ENCODE peak calls at places on chromosomes 12 and 14, in nine cellular contexts. X is psoas muscle, G is IMR-90, V is cardiac muscle cell, R is GM20000, Y is esophagus muscularis mucosa, O is nephron progenitor cell, N is GM12864, Q is GM23338. B is an unnamed sample.

GRCh38 chr14:54882521-54882920 is 20.1 kb downstream of the GCH1 start:
- DNase-seq in Y (no peak), V (peak; percentile 54), O (no peak), N (no peak), Q (no peak), G (no peak), R (no peak), X (no peak), B (no peak)

GRCh38 chr14:35140718-35141581 is 18.6 kb downstream of the PRORP start:
- DNase-seq in N (no peak), Q (peak; percentile 31), V (peak; percentile 46), O (no peak), Y (no peak), X (no peak), R (no peak), G (peak; percentile 52), B (no peak)

GRCh38 chr12:121441555-121441954 is 41.6 kb downstream of the RNF34 start:
- DNase-seq in Y (no peak), Q (peak; percentile 62), O (no peak), X (no peak), N (no peak), R (no peak), V (no peak), G (no peak), B (no peak)

GRCh38 chr12:271165-271564 is 8.5 kb upstream of the SLC6A13 start:
- DNase-seq in G (no peak), Q (no peak), R (no peak), N (no peak), X (no peak), Y (no peak), V (no peak), O (no peak), B (no peak)

GRCh38 chr12:110537605-110538409 is 35.7 kb downstream of the RAD9B start:
- DNase-seq in Q (no peak), X (peak; percentile 93), V (no peak), G (no peak), O (no peak), N (no peak), R (no peak), Y (peak; percentile 70), B (no peak)

GRCh38 chr12:3527181-3527580 is 36.2 kb downstream of the PRMT8 start:
- DNase-seq in G (peak; percentile 60), X (no peak), O (no peak), Y (no peak), N (no peak), V (peak; percentile 77), Q (no peak), R (no peak), B (no peak)

GRCh38 chr12:94186461-94187237 is 38.3 kb downstream of the PLXNC1 start:
- DNase-seq in O (peak; percentile 93), V (peak; percentile 78), X (peak; percentile 74), R (no peak), Y (no peak), N (no peak), G (peak; percentile 61), Q (peak; percentile 96), B (no peak)

GRCh38 chr12:6684609-6685008 is 4.6 kb downstream of the ZNF384 start:
- DNase-seq in Y (no peak), Q (peak; percentile 89), O (peak; percentile 26), V (peak; percentile 50), R (peak; percentile 48), X (no peak), N (no peak), G (peak; percentile 16), B (no peak)

GRCh38 chr14:81222694-81223093 is 1.9 kb upstream of the GTF2A1 start:
- DNase-seq in Q (no peak), X (no peak), G (no peak), O (no peak), R (no peak), V (no peak), N (no peak), Y (no peak), B (no peak)

GRCh38 chr12:58364389-58365086 is 423.2 kb downstream of the ATP23 start:
- DNase-seq in O (no peak), X (no peak), N (no peak), V (peak; percentile 93), Y (no peak), R (no peak), G (peak; percentile 99), Q (no peak), B (no peak)

GRCh38 chr12:27246774-27247173 is 2.7 kb downstream of the STK38L start:
- DNase-seq in Y (no peak), X (no peak), V (no peak), Q (no peak), O (no peak), G (no peak), R (no peak), N (no peak), B (no peak)

GRCh38 chr12:106094304-106094703 is 44.5 kb downstream of the NUAK1 start:
- DNase-seq in X (no peak), N (no peak), R (no peak), Q (no peak), V (no peak), O (no peak), G (no peak), Y (no peak), B (no peak)

GRCh38 chr12:111268738-111269572 is 99.9 kb downstream of the PHETA1 start:
- DNase-seq in Q (peak; percentile 71), R (peak; percentile 34), V (no peak), N (no peak), G (no peak), O (peak; percentile 30), X (no peak), Y (no peak), B (no peak)

GRCh38 chr12:26116829-26117228 is 8.0 kb downstream of the BHLHE41 start:
- DNase-seq in X (no peak), V (no peak), Q (peak; percentile 22), O (no peak), Y (no peak), G (no peak), R (no peak), N (no peak), B (no peak)

GRCh38 chr14:44586910-44587309 is 79.8 kb upstream of the FSCB start:
- DNase-seq in V (no peak), N (no peak), R (no peak), Q (no peak), X (no peak), Y (no peak), G (no peak), O (no peak), B (no peak)

GRCh38 chr12:71972441-71973074 is 33.9 kb downstream of the TPH2 start:
- DNase-seq in G (no peak), X (no peak), V (no peak), Q (peak; percentile 49), R (no peak), Y (no peak), O (no peak), N (no peak), B (no peak)

GRCh38 chr12:107337354-107338095 is 244.2 kb upstream of the CRY1 start:
- DNase-seq in X (no peak), G (peak; percentile 79), N (no peak), R (no peak), Y (no peak), O (no peak), V (no peak), Q (no peak), B (no peak)

GRCh38 chr14:72000907-72001306 is 68.7 kb downstream of the RGS6 start:
- DNase-seq in Q (no peak), N (no peak), G (no peak), V (no peak), R (no peak), O (no peak), Y (no peak), X (peak; percentile 68), B (no peak)

GRCh38 chr12:91144053-91144452 is 32.8 kb upstream of the LUM start:
- DNase-seq in O (no peak), G (peak; percentile 60), N (no peak), Y (no peak), X (no peak), V (peak; percentile 17), R (no peak), Q (no peak), B (no peak)

GRCh38 chr12:68405292-68405900 is 73.2 kb upstream of the MDM1 start:
- DNase-seq in N (no peak), X (no peak), Q (no peak), O (no peak), V (peak; percentile 68), G (no peak), Y (no peak), R (no peak), B (no peak)

GRCh38 chr14:83707056-83707455 is 1822.9 kb upstream of the FLRT2 start:
- DNase-seq in G (peak; percentile 45), X (no peak), R (no peak), Q (no peak), O (no peak), N (no peak), Y (no peak), V (no peak), B (no peak)

GRCh38 chr12:53380104-53380796 is at the start of gene SP1:
- DNase-seq in R (peak; percentile 91), N (peak; percentile 73), Y (peak; percentile 98), G (peak; percentile 93), O (peak; percentile 97), V (peak; percentile 98), Q (peak; percentile 93), X (peak; percentile 95), B (peak; percentile 97)

GRCh38 chr14:61106627-61107147 is 125.6 kb downstream of the SLC38A6 start:
- DNase-seq in Q (peak; percentile 44), Y (peak; percentile 72), V (no peak), O (no peak), N (no peak), X (no peak), R (no peak), G (no peak), B (no peak)
- TF ChIP-seq CTCF in Q (peak; percentile 59), Y (no peak), V (peak; percentile 40), O (no peak), N (peak; percentile 59), X (peak; percentile 17), R (no peak), G (peak; percentile 14), B (no peak)

GRCh38 chr14:53401646-53402045 is 248.5 kb upstream of the DDHD1 start:
- DNase-seq in V (no peak), Y (no peak), Q (no peak), G (no peak), X (no peak), R (no peak), N (no peak), O (no peak), B (no peak)

GRCh38 chr14:53399057-53399456 is 245.9 kb upstream of the DDHD1 start:
- DNase-seq in V (peak; percentile 39), R (no peak), O (peak; percentile 10), Y (no peak), G (peak; percentile 76), X (no peak), N (no peak), Q (peak; percentile 91), B (no peak)
- TF ChIP-seq CTCF in V (no peak), R (no peak), O (peak; percentile 9), Y (no peak), G (peak; percentile 32), X (no peak), N (peak; percentile 47), Q (peak; percentile 61), B (peak; percentile 46)

GRCh38 chr14:94524093-94524492 is 14.8 kb upstream of the SERPINA12 start:
- DNase-seq in G (no peak), N (no peak), Q (no peak), Y (no peak), V (no peak), R (no peak), X (no peak), O (no peak), B (peak; percentile 62)
- TF ChIP-seq CTCF in G (no peak), N (no peak), Q (no peak), Y (no peak), V (no peak), R (no peak), X (no peak), O (no peak), B (no peak)

GRCh38 chr14:73723799-73724621 is 9.8 kb upstream of the PNMA1 start:
- DNase-seq in R (no peak), Q (peak; percentile 35), G (peak; percentile 97), N (no peak), V (peak; percentile 99), O (no peak), X (peak; percentile 92), Y (peak; percentile 93), B (peak; percentile 95)
- TF ChIP-seq CTCF in R (no peak), Q (peak; percentile 15), G (peak; percentile 23), N (no peak), V (no peak), O (no peak), X (peak; percentile 25), Y (peak; percentile 7), B (peak; percentile 16)